ENCODE peak calls at places on chromosomes 1 and 21, in seven cellular contexts. S is right atrium auricular region, Y is HCEC 1CT, D is H4, N is HS-27A, B is cardiac muscle cell, U is neuronal stem cell. Q is an unnamed sample.

GRCh38 chr1:32393832-32394140 is 455 bp downstream of the BSDC1 start:
- DNase-seq in D (no peak), N (no peak), B (no peak), S (no peak), U (no peak), Y (peak; percentile 15), Q (no peak)

GRCh38 chr1:226545806-226546596 is 2.6 kb upstream of the STUM start:
- DNase-seq in S (no peak), Y (no peak), B (no peak), D (no peak), U (no peak), N (no peak), Q (no peak)

GRCh38 chr1:159591981-159592380 is 4.4 kb downstream of the APCS start:
- DNase-seq in N (no peak), S (no peak), D (no peak), U (no peak), Y (no peak), B (no peak), Q (no peak)

GRCh38 chr1:99481391-99481996 is 164.4 kb upstream of the PALMD start:
- DNase-seq in N (no peak), U (peak; percentile 37), Y (peak; percentile 57), D (peak; percentile 43), B (peak; percentile 83), S (no peak), Q (peak; percentile 15)

GRCh38 chr1:231829332-231829731 is 202.7 kb downstream of the DISC1 start:
- DNase-seq in U (no peak), B (no peak), S (no peak), Y (no peak), D (no peak), N (no peak), Q (no peak)

GRCh38 chr1:118204106-118204505 is 19.1 kb upstream of the SPAG17 start:
- DNase-seq in U (no peak), Y (no peak), N (no peak), D (no peak), S (no peak), B (no peak), Q (no peak)

GRCh38 chr21:34362670-34363069 is 1.1 kb upstream of the KCNE2 start:
- DNase-seq in B (no peak), U (no peak), Y (no peak), D (no peak), S (peak; percentile 1), N (no peak), Q (no peak)

GRCh38 chr1:226786550-226786949 is 47.5 kb upstream of the ITPKB start:
- DNase-seq in D (no peak), B (no peak), N (no peak), U (no peak), Y (no peak), S (no peak), Q (no peak)

GRCh38 chr1:24641646-24642151 is 1.4 kb upstream of the SRRM1 start:
- DNase-seq in N (no peak), S (no peak), Y (no peak), B (no peak), U (no peak), D (no peak), Q (no peak)